ENCODE peak calls at places on chromosomes 1 and 21, in seven cellular contexts. O, E, Y, W, F, Z and G are unnamed samples. For H3K27me3, the result is how much of the 10 kb centered on the place peaks cover.

GRCh38 chr1:48036693-48037386 is 39.7 kb upstream of the TRABD2B start:
- DNase-seq in O (no peak), F (no peak), Z (peak), Y (no peak), W (no peak), E (no peak), G (no peak)

GRCh38 chr1:1347663-1348419 is 1.4 kb downstream of the DVL1 start:
- DNase-seq in Y (no peak), E (no peak), F (no peak), O (no peak), W (peak), Z (peak), G (peak)

GRCh38 chr1:220271706-220272046 is 577 bp downstream of the RAB3GAP2 start:
- DNase-seq in Y (no peak), Z (peak), F (no peak), O (peak), E (no peak), W (no peak), G (no peak)

GRCh38 chr1:43530483-43531452 is at the start of gene PTPRF:
- DNase-seq in Y (no peak), W (peak), F (no peak), Z (peak), E (peak), O (peak), G (peak)

GRCh38 chr1:25922633-25923567 is 16.7 kb upstream of the STMN1 start:
- DNase-seq in Y (peak), O (peak), Z (peak), E (peak), F (no peak), W (peak), G (no peak)

GRCh38 chr21:21187579-21187978 is 189.4 kb downstream of the NCAM2 start:
- DNase-seq in F (no peak), O (no peak), Y (no peak), W (no peak), E (no peak), Z (peak), G (no peak)

GRCh38 chr21:43908167-43908566 is 43.1 kb downstream of the AGPAT3 start:
- DNase-seq in Y (no peak), O (no peak), W (no peak), F (no peak), Z (no peak), E (no peak), G (no peak)

GRCh38 chr1:238343869-238344268 is 453.1 kb upstream of the ZP4 start:
- DNase-seq in E (no peak), F (no peak), Y (no peak), O (no peak), Z (no peak), W (no peak), G (no peak)

GRCh38 chr1:212595787-212596714 is 12.5 kb upstream of the ATF3 start:
- DNase-seq in O (peak), Z (peak), F (no peak), W (no peak), Y (peak), E (no peak), G (peak)

GRCh38 chr1:43861985-43862735 is 71.4 kb upstream of the ARTN start:
- DNase-seq in Z (no peak), F (no peak), Y (no peak), E (no peak), W (no peak), O (no peak), G (no peak)

GRCh38 chr1:162590686-162591085 is 29.2 kb downstream of the UAP1 start:
- DNase-seq in W (no peak), O (no peak), E (no peak), Z (no peak), Y (no peak), F (no peak), G (no peak)

GRCh38 chr1:84406209-84406917 is 8.1 kb downstream of the DNASE2B start:
- DNase-seq in F (no peak), Z (peak), W (no peak), E (no peak), Y (no peak), O (no peak), G (no peak)

GRCh38 chr1:111190931-111191451 is 9.5 kb downstream of the DENND2D start:
- DNase-seq in Z (peak), E (no peak), O (no peak), F (no peak), W (no peak), Y (no peak), G (no peak)

GRCh38 chr1:116112388-116113140 is 1.4 kb downstream of the MAB21L3 start:
- DNase-seq in Y (no peak), F (no peak), Z (no peak), W (no peak), O (no peak), E (no peak), G (no peak)

GRCh38 chr1:185311589-185312225 is 5.3 kb downstream of the IVNS1ABP start:
- DNase-seq in Z (no peak), W (no peak), Y (no peak), E (no peak), F (no peak), O (no peak), G (no peak)

GRCh38 chr1:245742891-245743290 is 588.1 kb downstream of the KIF26B start:
- DNase-seq in Z (peak), Y (no peak), O (no peak), W (no peak), F (no peak), E (no peak), G (no peak)

GRCh38 chr1:70101774-70102173 is 103.6 kb downstream of the LRRC40 start:
- DNase-seq in E (no peak), W (no peak), O (no peak), Z (no peak), F (no peak), Y (no peak), G (no peak)

GRCh38 chr1:203127672-203128611 is at the start of gene ADORA1:
- DNase-seq in F (no peak), W (peak), Y (no peak), E (peak), O (peak), Z (peak), G (peak)

GRCh38 chr1:69103213-69103612 is 464.5 kb upstream of the LRRC7 start:
- DNase-seq in Y (no peak), W (no peak), Z (no peak), E (no peak), F (no peak), O (no peak), G (no peak)

GRCh38 chr1:177181280-177181630 is 10.5 kb downstream of the BRINP2 start:
- DNase-seq in E (no peak), O (no peak), Z (no peak), Y (no peak), F (no peak), W (no peak), G (no peak)

GRCh38 chr1:112061852-112062451 is 72.5 kb upstream of the KCND3 start:
- DNase-seq in Z (peak), W (no peak), O (no peak), F (no peak), E (no peak), Y (no peak), G (no peak)

GRCh38 chr1:2778220-2778592 is 23.3 kb downstream of the TTC34 start:
- DNase-seq in E (no peak), F (no peak), W (no peak), O (no peak), Z (no peak), Y (no peak), G (no peak)

GRCh38 chr21:36835383-36835795 is 131.1 kb downstream of the HLCS start:
- DNase-seq in Y (no peak), O (peak), Z (no peak), F (no peak), E (no peak), W (peak), G (no peak)

GRCh38 chr1:8580566-8580965 is 236.9 kb downstream of the RERE start:
- DNase-seq in W (no peak), Z (no peak), E (no peak), O (no peak), Y (no peak), F (no peak), G (no peak)

GRCh38 chr1:98048234-98048633 is 127.4 kb upstream of the DPYD start:
- DNase-seq in Y (peak), W (peak), O (peak), E (peak), F (peak), Z (peak), G (peak)

GRCh38 chr1:42931911-42932422 is 26.7 kb downstream of the SLC2A1 start:
- DNase-seq in F (peak), Z (no peak), E (no peak), W (peak), O (no peak), Y (peak), G (no peak)

GRCh38 chr1:50978852-50979781 is 9.1 kb downstream of the CDKN2C start:
- DNase-seq in O (peak), Z (no peak), E (peak), F (no peak), Y (no peak), W (no peak), G (peak)

GRCh38 chr1:117611121-117611601 is 5.3 kb downstream of the TENT5C start:
- DNase-seq in Z (no peak), W (no peak), E (no peak), Y (no peak), O (no peak), F (no peak), G (no peak)

GRCh38 chr1:212142883-212143530 is 107.5 kb downstream of the DTL start:
- DNase-seq in O (no peak), F (no peak), Z (no peak), W (no peak), E (no peak), Y (no peak), G (no peak)

GRCh38 chr1:118912574-118912973 is 75.6 kb downstream of the TBX15 start:
- DNase-seq in Z (no peak), W (no peak), O (no peak), F (no peak), E (no peak), Y (no peak), G (no peak)
- H3K27me3 ChIP-seq in Z (under half), W (under half), O (under half), F (under half), E (under half), Y (under half), G (under half)

GRCh38 chr1:32200226-32201010 is at the start of gene CCDC28B:
- DNase-seq in F (no peak), E (peak), Y (peak), W (peak), Z (peak), O (peak), G (peak)
- H3K27me3 ChIP-seq in F (under half), E (under half), Y (under half), W (under half), Z (under half), O (under half), G (under half)

DNA sequence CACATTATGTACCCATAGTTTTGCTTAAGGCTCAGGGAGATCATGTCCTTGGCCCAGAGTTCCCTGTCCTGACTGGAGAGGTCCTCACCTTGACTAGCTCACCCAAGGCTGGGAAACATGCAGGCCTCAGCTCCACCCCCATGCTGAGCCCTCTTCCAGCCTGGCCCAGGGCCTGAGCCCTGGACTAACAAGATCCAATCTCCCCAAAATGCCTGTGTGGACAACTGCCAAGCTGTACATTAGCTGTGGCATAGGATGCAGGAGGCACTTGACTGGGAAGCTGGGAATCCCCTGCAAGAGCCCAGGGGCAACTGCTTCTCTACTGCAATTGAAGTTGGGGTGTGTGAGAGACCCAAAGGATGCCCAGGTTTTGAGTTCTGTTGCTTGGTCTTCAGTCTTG is 2.1 kb downstream of the LINGO4 start:
- DNase-seq in O (no peak), E (no peak), Y (no peak), F (no peak), W (no peak), Z (no peak), G (no peak)
- H3K27me3 ChIP-seq in O (under half), E (under half), Y (under half), F (under half), W (under half), Z (half or more), G (under half)

GRCh38 chr1:215957692-215958091 is 390.6 kb downstream of the KCTD3 start:
- DNase-seq in E (no peak), Y (no peak), W (no peak), F (no peak), Z (peak), O (no peak), G (no peak)
- H3K27me3 ChIP-seq in E (under half), Y (under half), W (under half), F (under half), Z (under half), O (under half), G (under half)

DNA sequence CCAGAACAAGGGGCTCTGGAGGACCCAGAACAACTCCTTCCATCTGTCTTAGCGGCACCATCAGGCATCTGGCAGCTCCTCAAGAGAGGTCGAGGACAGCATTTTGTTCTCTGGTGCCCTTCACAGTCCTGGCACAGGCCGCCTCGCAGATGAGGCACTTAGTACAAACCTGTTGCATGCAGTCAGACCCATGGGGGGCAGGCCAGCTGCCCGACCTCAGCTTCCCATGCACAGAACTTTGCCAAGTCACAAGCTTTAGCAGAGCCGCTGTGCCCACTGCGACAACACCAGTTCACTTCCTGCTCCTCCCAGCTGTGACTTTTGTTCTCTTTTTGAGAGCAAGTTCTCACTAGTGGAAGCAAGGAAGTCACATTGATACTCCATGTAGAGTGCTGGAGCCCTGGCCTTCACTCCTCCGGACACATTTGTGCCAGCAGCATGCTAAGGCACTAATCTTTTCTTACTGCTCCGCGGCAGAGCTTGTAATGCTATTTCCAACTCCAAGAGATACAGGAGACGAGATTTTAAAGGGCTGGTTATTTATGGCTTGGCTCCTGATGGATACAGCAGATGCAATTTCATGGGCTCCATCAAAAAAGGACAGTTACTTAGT is 44.6 kb downstream of the HMGB4 start:
- DNase-seq in E (no peak), W (no peak), O (peak), F (no peak), Z (no peak), Y (no peak), G (no peak)
- H3K27me3 ChIP-seq in E (under half), W (half or more), O (under half), F (under half), Z (under half), Y (under half), G (under half)

DNA sequence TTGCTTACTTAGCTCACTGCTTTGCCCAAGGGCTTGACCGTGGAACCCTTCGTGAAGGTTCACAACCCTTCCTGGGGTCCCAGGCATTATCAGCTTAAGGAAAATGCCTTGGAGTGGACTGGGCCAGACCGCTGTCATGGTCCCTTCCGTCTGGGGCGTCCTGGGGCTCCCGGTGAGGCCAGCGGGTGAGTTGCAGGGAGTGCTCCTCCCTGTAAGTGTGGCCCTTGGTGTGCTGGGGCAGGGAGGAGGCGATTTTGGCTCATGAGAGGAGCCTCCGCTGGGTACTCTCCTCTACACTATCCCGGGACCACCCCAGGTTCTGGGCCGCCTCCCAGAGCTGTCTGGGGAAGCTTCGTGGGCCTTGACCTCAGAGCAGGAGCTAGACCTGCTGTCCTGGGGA is 48.1 kb downstream of the AJAP1 start:
- DNase-seq in O (no peak), W (no peak), F (no peak), Z (no peak), Y (no peak), E (no peak), G (no peak)
- H3K27me3 ChIP-seq in O (under half), W (half or more), F (under half), Z (under half), Y (under half), E (under half), G (under half)

GRCh38 chr1:81802601-81803422 is 2.1 kb downstream of the ADGRL2 start:
- DNase-seq in O (peak), Z (peak), F (no peak), E (peak), W (peak), Y (no peak), G (peak)

GRCh38 chr1:81804320-81804719 is 3.6 kb downstream of the ADGRL2 start:
- DNase-seq in F (no peak), W (no peak), O (no peak), E (no peak), Z (no peak), Y (no peak), G (peak)

GRCh38 chr1:81801834-81802531 is 1.2 kb downstream of the ADGRL2 start:
- DNase-seq in W (peak), F (no peak), Z (peak), O (peak), E (peak), Y (no peak), G (no peak)

GRCh38 chr1:81805537-81806431 is 5.0 kb downstream of the ADGRL2 start:
- DNase-seq in Z (no peak), O (no peak), W (no peak), Y (no peak), F (no peak), E (no peak), G (no peak)

GRCh38 chr1:81803423-81804103 is 2.8 kb downstream of the ADGRL2 start:
- DNase-seq in W (no peak), F (no peak), E (no peak), O (no peak), Y (no peak), Z (peak), G (peak)
- H3K27me3 ChIP-seq in W (under half), F (half or more), E (under half), O (under half), Y (under half), Z (under half), G (under half)

GRCh38 chr1:24108334-24109165 is 3.4 kb downstream of the MYOM3 start:
- DNase-seq in Z (peak), Y (no peak), F (no peak), E (no peak), O (no peak), W (no peak), G (no peak)

GRCh38 chr1:24110642-24111263 is 1.2 kb downstream of the MYOM3 start:
- DNase-seq in Y (no peak), O (peak), E (no peak), W (peak), Z (no peak), F (no peak), G (no peak)

GRCh38 chr1:24109166-24109483 is 2.8 kb downstream of the MYOM3 start:
- DNase-seq in Z (no peak), O (no peak), E (no peak), F (no peak), Y (no peak), W (no peak), G (no peak)

GRCh38 chr1:24111264-24111997 is 504 bp downstream of the MYOM3 start:
- DNase-seq in E (no peak), F (no peak), O (peak), Z (no peak), Y (no peak), W (peak), G (no peak)

DNA sequence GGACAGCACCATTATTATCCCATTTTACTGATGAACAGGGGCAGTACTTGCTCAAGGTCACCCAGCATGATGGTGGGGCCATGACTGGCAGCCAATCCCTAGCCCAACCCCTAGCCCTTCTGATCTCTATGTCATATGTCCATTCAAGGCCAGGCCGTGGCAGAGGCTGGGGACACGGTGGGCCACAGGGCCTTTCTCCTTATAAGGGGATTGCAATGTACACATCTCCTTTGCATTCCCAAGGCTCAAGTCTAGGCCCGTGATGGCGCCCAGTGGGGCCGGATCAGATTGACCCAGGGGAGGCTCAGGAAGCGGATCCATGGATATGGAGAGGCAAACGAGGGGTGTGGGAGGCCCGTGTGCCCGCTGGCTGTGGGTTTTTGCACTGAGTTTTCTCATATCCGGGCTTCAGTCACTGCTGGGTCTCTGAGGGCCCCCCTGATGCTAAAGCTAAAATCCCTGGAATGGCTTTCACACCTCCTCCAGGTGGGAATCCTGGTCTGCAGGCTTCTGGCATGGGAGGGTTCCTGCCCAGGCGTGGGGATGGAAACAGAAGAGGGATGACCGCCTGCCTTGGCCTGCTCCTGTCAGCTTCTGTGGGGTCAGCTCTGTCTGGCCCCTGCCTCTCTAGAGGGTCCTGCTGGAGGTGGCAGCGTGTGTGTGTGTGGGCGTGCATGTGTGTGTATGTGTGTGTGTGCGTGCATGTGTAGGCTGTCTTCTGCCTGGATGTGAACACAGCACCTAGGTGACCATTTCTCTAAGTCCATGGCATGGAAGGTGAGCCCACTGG is 2.1 kb downstream of the MYOM3 start:
- DNase-seq in E (no peak), Y (no peak), O (no peak), F (no peak), W (no peak), Z (no peak), G (no peak)
- H3K27me3 ChIP-seq in E (under half), Y (under half), O (under half), F (under half), W (under half), Z (under half), G (under half)

GRCh38 chr1:4756184-4756504 is 101.7 kb downstream of the AJAP1 start:
- DNase-seq in Z (no peak), O (no peak), F (no peak), Y (no peak), E (no peak), W (no peak), G (no peak)
- H3K27me3 ChIP-seq in Z (under half), O (under half), F (under half), Y (under half), E (under half), W (half or more), G (under half)

GRCh38 chr1:231159963-231160761 is 1.7 kb upstream of the TRIM67 start:
- DNase-seq in E (no peak), F (no peak), Y (no peak), Z (no peak), W (no peak), O (no peak), G (no peak)
- H3K27me3 ChIP-seq in E (under half), F (half or more), Y (under half), Z (under half), W (half or more), O (half or more), G (under half)